ENCODE peak calls at places on chromosomes 2 and 18, in six cellular contexts. V is pancreas, U is uterus, E is lower lobe of right lung, R is fibroblast of mammary gland, X is Calu3. F is an unnamed sample.
A peak's percentile ranks its signal among the peaks of the same experiment; 100 is the strongest.

GRCh38 chr18:48918156-48918555 is 32.6 kb downstream of the SMAD7 start:
- DNase-seq in V (no peak), U (no peak), E (no peak), R (no peak), X (no peak), F (no peak)

GRCh38 chr2:191023235-191023679 is 9.3 kb upstream of the STAT1 start:
- DNase-seq in V (no peak), U (no peak), E (no peak), R (no peak), X (no peak), F (no peak)

GRCh38 chr2:95025406-95026319 is at the start of gene MAL:
- DNase-seq in V (no peak), U (no peak), E (no peak), R (no peak), X (peak; percentile 45), F (no peak)

GRCh38 chr2:234495801-234496441 is 960 bp downstream of the ARL4C start:
- DNase-seq in V (peak; percentile 44), U (no peak), E (peak; percentile 63), R (no peak), X (peak; percentile 42), F (peak; percentile 29)

GRCh38 chr2:94993176-94994062 is 32.1 kb upstream of the MAL start:
- DNase-seq in V (no peak), U (no peak), E (peak; percentile 42), R (no peak), X (no peak), F (no peak)

GRCh38 chr2:61855178-61855523 is 1.3 kb upstream of the FAM161A start:
- DNase-seq in V (peak; percentile 42), U (peak; percentile 20), E (no peak), R (peak; percentile 10), X (peak; percentile 44), F (peak; percentile 10)

GRCh38 chr2:136098441-136098840 is 19.5 kb downstream of the CXCR4 start:
- DNase-seq in V (no peak), U (no peak), E (no peak), R (no peak), X (no peak), F (no peak)

GRCh38 chr18:7105268-7105667 is 12.3 kb downstream of the LAMA1 start:
- DNase-seq in V (no peak), U (no peak), E (no peak), R (no peak), X (no peak), F (no peak)

GRCh38 chr2:225616372-225616771 is 216.9 kb downstream of the NYAP2 start:
- DNase-seq in V (no peak), U (no peak), E (no peak), R (no peak), X (no peak), F (no peak)

GRCh38 chr18:22183647-22184161 is 14.3 kb downstream of the GATA6 start:
- DNase-seq in V (no peak), U (no peak), E (no peak), R (no peak), X (no peak), F (no peak)

GRCh38 chr2:218501665-218502064 is 66.5 kb downstream of the USP37 start:
- DNase-seq in V (no peak), U (no peak), E (no peak), R (peak; percentile 34), X (no peak), F (peak; percentile 46)

GRCh38 chr2:174524525-174524924 is 37.7 kb upstream of the GPR155 start:
- DNase-seq in V (no peak), U (no peak), E (no peak), R (no peak), X (no peak), F (no peak)

GRCh38 chr2:174527959-174528358 is 41.1 kb upstream of the GPR155 start:
- DNase-seq in V (no peak), U (no peak), E (no peak), R (no peak), X (no peak), F (no peak)

GRCh38 chr2:174518397-174518796 is 31.6 kb upstream of the GPR155 start:
- DNase-seq in V (no peak), U (no peak), E (no peak), R (peak; percentile 18), X (no peak), F (peak; percentile 27)

GRCh38 chr2:174527101-174527721 is 40.4 kb upstream of the GPR155 start:
- DNase-seq in V (no peak), U (no peak), E (no peak), R (no peak), X (no peak), F (no peak)

GRCh38 chr2:174522553-174522952 is 35.7 kb upstream of the GPR155 start:
- DNase-seq in V (no peak), U (no peak), E (no peak), R (peak; percentile 33), X (no peak), F (peak; percentile 15)
- TF ChIP-seq CTCF in V (no peak), U (no peak), E (peak; percentile 28), R (peak; percentile 35), X (no peak), F (peak; percentile 29)

DNA sequence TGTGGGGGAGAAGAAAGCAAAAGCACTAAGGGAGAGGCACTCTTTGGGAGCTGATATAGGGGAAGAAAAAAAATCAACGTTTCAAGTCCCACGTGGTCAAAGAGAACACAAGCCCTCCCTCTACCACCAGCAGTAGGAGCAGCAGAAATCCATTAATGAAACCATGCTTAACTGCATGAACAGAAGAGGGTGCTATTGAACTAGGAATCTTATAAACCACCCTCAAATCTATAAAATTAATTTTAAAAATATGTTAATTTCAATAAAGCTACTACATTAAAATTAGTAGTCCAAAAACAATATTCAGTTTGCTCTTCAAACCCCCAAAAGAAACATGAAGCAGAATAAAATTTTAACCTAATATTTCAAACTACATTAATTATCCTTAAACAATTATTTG is 147.8 kb downstream of the TMEM18 start:
- DNase-seq in V (no peak), U (no peak), E (no peak), R (peak; percentile 23), X (peak; percentile 34), F (peak; percentile 12)
- TF ChIP-seq CTCF in V (no peak), U (peak; percentile 7), E (no peak), R (peak; percentile 15), X (peak; percentile 54), F (peak; percentile 20)

GRCh38 chr2:46548103-46548486 is 68.7 kb downstream of the TMEM247 start:
- DNase-seq in V (peak; percentile 42), U (no peak), E (peak; percentile 76), R (no peak), X (no peak), F (no peak)

GRCh38 chr2:46550686-46551404 is 71.5 kb downstream of the TMEM247 start:
- DNase-seq in V (no peak), U (no peak), E (no peak), R (no peak), X (no peak), F (no peak)

GRCh38 chr2:46549159-46549902 is 70.0 kb downstream of the TMEM247 start:
- DNase-seq in V (no peak), U (no peak), E (no peak), R (no peak), X (no peak), F (no peak)

GRCh38 chr2:46547223-46548102 is 68.1 kb downstream of the TMEM247 start:
- DNase-seq in V (peak; percentile 54), U (no peak), E (peak; percentile 58), R (no peak), X (no peak), F (no peak)

DNA sequence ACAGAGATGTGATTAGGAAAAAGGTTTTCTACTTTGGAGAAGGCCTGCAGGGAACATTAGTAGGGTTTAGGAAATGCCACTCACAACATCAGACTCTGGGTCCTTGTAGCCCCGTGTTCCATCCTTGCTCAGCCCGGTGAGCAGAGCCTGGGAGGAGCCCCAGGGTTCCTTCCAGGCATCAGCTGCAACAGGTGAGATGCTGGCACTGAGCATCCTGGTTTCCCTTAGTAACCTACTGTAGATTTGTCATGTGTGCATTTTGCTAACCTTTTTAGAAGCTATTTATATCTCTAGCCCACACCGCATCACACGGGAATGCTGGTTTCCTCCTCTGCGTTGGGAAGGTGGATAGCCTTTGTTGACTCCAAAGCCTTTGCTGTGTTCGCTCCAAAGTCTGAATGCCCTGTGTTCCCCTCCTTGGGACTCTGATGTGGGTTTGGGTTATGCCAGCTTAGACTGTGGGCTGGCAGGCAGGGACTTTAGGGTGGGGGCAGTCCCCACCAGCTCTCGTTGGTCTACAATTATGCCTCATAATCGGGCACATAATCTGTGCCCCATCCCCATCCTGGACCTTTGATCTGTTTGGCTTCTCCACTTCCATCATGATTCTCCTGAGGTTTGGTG is 69.3 kb downstream of the TMEM247 start:
- DNase-seq in V (no peak), U (no peak), E (no peak), R (no peak), X (no peak), F (no peak)
- TF ChIP-seq CTCF in V (no peak), U (no peak), E (no peak), R (no peak), X (no peak), F (no peak)

GRCh38 chr2:223601932-223602676 is at the start of gene SCG2:
- DNase-seq in V (peak; percentile 73), U (peak; percentile 68), E (peak; percentile 71), R (peak; percentile 91), X (peak; percentile 75), F (peak; percentile 93)
- TF ChIP-seq CTCF in V (no peak), U (no peak), E (peak; percentile 31), R (peak; percentile 31), X (no peak), F (peak; percentile 30)

F was measured in fibroblast of villous mesenchyme.